ENCODE peak calls at places on chromosomes 2 and 18, in four cellular contexts. N, U, T and Y are unnamed samples.

GRCh38 chr2:56741601-56742102 is 557.9 kb downstream of the CCDC85A start:
- DNase-seq in N (peak; percentile 71), U (no peak), T (no peak), Y (no peak)

GRCh38 chr18:71442830-71443229 is 1101.3 kb downstream of the CBLN2 start:
- DNase-seq in N (no peak), U (no peak), T (no peak), Y (no peak)

GRCh38 chr2:191020742-191021381 is 6.9 kb upstream of the STAT1 start:
- DNase-seq in N (peak; percentile 93), U (peak; percentile 27), T (no peak), Y (peak; percentile 53)

GRCh38 chr2:217653240-217653639 is 349.6 kb downstream of the TNS1 start:
- DNase-seq in N (peak; percentile 89), U (no peak), T (no peak), Y (no peak)

GRCh38 chr18:9106094-9106493 is 3.6 kb downstream of the NDUFV2 start:
- DNase-seq in N (no peak), U (peak; percentile 42), T (no peak), Y (no peak)

GRCh38 chr2:3727397-3728045 is 24.1 kb downstream of the DCDC2C start:
- DNase-seq in N (no peak), U (no peak), T (no peak), Y (no peak)

GRCh38 chr18:49613141-49613641 is 51.3 kb downstream of the LIPG start:
- DNase-seq in N (no peak), U (no peak), T (no peak), Y (no peak)

GRCh38 chr2:202149155-202149762 is 76.2 kb downstream of the KIAA2012 start:
- DNase-seq in N (peak; percentile 57), U (no peak), T (no peak), Y (peak; percentile 44)

GRCh38 chr18:10142496-10143160 is 228.8 kb downstream of the VAPA start:
- DNase-seq in N (peak; percentile 31), U (peak; percentile 78), T (no peak), Y (no peak)

GRCh38 chr18:471701-472100 is 28.8 kb downstream of the COLEC12 start:
- DNase-seq in N (no peak), U (no peak), T (no peak), Y (no peak)

GRCh38 chr2:68282814-68283812 is 30.8 kb upstream of the PPP3R1 start:
- DNase-seq in N (peak; percentile 61), U (peak; percentile 41), T (peak; percentile 74), Y (peak; percentile 80)

GRCh38 chr18:12283256-12283655 is 24.8 kb upstream of the TUBB6 start:
- DNase-seq in N (peak; percentile 66), U (no peak), T (no peak), Y (no peak)

GRCh38 chr2:169509230-169509917 is at the start of gene KLHL41:
- DNase-seq in N (peak; percentile 50), U (no peak), T (no peak), Y (no peak)

GRCh38 chr2:165953306-165953654 is 296 bp downstream of the TTC21B start:
- DNase-seq in N (no peak), U (no peak), T (no peak), Y (no peak)

GRCh38 chr2:45014016-45014702 is 4.9 kb upstream of the SIX2 start:
- DNase-seq in N (no peak), U (no peak), T (no peak), Y (no peak)

GRCh38 chr18:36012891-36013290 is 40.4 kb downstream of the RMP24 start:
- DNase-seq in N (no peak), U (no peak), T (no peak), Y (no peak)

GRCh38 chr2:106193491-106193976 is 567 bp downstream of the UXS1 start:
- DNase-seq in N (no peak), U (peak; percentile 56), T (peak; percentile 29), Y (peak; percentile 70)

GRCh38 chr2:208265371-208265806 is 666 bp upstream of the PIKFYVE start:
- DNase-seq in N (peak; percentile 53), U (peak; percentile 25), T (peak; percentile 82), Y (peak; percentile 85)

GRCh38 chr2:199830531-199830930 is 20.5 kb downstream of the FTCDNL1 start:
- DNase-seq in N (no peak), U (no peak), T (no peak), Y (no peak)

GRCh38 chr2:168633200-168633599 is 169.2 kb upstream of the NOSTRIN start:
- DNase-seq in N (peak; percentile 20), U (no peak), T (no peak), Y (no peak)

GRCh38 chr2:167253025-167253424 is 364.7 kb downstream of the XIRP2 start:
- DNase-seq in N (peak; percentile 64), U (no peak), T (no peak), Y (no peak)

GRCh38 chr2:61193670-61194561 is 31.9 kb downstream of the C2orf74 start:
- DNase-seq in N (no peak), U (no peak), T (no peak), Y (no peak)

GRCh38 chr2:179562330-179562885 is 297.8 kb upstream of the SESTD1 start:
- DNase-seq in N (no peak), U (no peak), T (no peak), Y (no peak)

GRCh38 chr2:33291278-33292013 is 185.0 kb upstream of the RASGRP3 start:
- DNase-seq in N (peak; percentile 86), U (no peak), T (no peak), Y (no peak)

GRCh38 chr2:230956827-230957755 is 32.0 kb upstream of the GPR55 start:
- DNase-seq in N (peak; percentile 49), U (peak; percentile 82), T (no peak), Y (peak; percentile 53)

GRCh38 chr2:27545348-27546141 is 37.3 kb upstream of the ZNF512 start:
- DNase-seq in N (peak; percentile 69), U (no peak), T (no peak), Y (peak; percentile 39)

GRCh38 chr2:168780671-168781071 is 21.8 kb upstream of the NOSTRIN start:
- DNase-seq in N (no peak), U (no peak), T (no peak), Y (no peak)

GRCh38 chr2:173090291-173090877 is 14.7 kb downstream of the MAP3K20 start:
- DNase-seq in N (peak; percentile 76), U (no peak), T (no peak), Y (no peak)
- H3K4me2 ChIP-seq in N (peak overlapping the region; percentile 53), U (no peak overlapping the region), T (no peak overlapping the region), Y (no peak overlapping the region)

DNA sequence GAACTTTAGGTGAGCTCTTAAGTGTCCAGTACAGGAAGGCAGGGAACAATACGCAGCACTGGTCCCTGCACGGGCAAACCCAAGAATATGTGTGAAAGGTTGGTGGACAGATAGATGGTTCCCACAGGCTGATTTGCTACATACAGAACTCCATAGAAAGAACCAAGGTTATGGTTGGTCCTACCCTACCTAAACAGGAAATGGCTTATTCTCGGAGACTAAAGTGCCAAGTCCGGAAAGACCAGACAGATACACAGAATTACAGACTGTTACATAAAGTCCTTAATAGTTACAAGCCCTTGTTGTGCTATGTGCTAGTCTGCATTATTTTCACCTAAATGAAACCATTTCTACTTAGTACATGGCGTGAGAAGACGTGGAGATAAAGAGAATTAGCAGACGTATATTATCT is 1.2 kb downstream of the REV1 start:
- DNase-seq in N (peak; percentile 39), U (peak; percentile 18), T (peak; percentile 55), Y (peak; percentile 80)
- H2AFZ ChIP-seq in N (peak overlapping the region; percentile 99), U (peak overlapping the region; percentile 75), T (peak overlapping the region; percentile 11), Y (no peak overlapping the region)

GRCh38 chr2:196268538-196269338 is 97.4 kb upstream of the STK17B start:
- DNase-seq in N (peak; percentile 74), U (no peak), T (peak; percentile 48), Y (peak; percentile 77)
- H3K4me2 ChIP-seq in N (peak overlapping the region; percentile 77), U (no peak overlapping the region), T (peak overlapping the region; percentile 66), Y (peak overlapping the region; percentile 51)

DNA sequence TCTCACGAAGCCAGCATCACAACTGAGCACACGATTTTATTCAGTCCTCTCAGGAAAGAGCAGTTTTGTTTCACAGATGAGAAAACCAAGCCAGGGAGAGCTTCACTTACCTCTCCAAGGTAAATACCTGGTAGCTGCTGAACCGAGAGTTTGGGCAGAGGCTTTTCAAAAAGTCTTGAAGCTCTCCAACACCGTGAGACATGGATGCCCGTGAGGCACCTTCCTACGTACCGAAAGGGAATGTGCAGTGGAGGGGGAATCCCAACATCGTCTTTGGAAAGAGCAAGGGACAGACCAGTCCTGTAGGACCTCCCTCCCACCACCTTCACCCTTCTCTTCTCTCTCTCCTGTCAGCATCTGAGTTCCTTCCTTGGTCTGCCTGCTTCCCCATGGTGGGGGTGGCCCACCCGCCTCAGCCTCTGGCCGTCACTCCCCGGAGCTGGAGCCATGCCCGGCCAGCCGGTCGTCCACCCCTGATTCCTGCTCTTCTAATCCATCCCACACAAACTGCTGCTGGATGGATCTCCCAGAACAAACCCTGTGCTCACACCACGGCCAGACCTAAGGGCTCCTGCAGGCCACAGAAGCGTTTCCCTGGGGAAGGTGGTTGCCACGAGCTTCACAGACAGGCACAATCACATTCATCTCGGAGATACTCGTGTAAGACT is 97.3 kb upstream of the SNTG2 start:
- DNase-seq in N (no peak), U (no peak), T (no peak), Y (no peak)
- H2AFZ ChIP-seq in N (no peak overlapping the region), U (no peak overlapping the region), T (no peak overlapping the region), Y (no peak overlapping the region)